ENCODE peak calls at places on chromosome 1, in nine cellular contexts. M is epithelial cell of esophagus; U is AML-193; W is cardiac fibroblast; Z is type B pancreatic cell; C is activated T-helper 1 cell treated with anti-CD3 and anti-CD28 coated beads, Interleukin-12 subunit alpha, Interleukin-12 subunit beta, Interleukin-2, Interleukin-4 antibody, amounts not matched to agents 30 ng/mL and 10 ng/mL and 1 ng/mL, durations not matched to agents 14 hours and 24 hours and 36 hours; P is NCI-H748 treated with DMSO at 0.1 percent for 48 hours; B is NCI-H2171; I is hepatocyte. H is an unnamed sample.
A peak's percentile ranks its signal among the peaks of the same experiment; 100 is the strongest.

GRCh38 chr1:233597489-233597901 is 16.4 kb upstream of the KCNK1 start:
- DNase-seq in Z (no peak), P (no peak), B (no peak), C (no peak), U (no peak), I (no peak), M (peak; percentile 47), W (peak; percentile 5), H (peak; percentile 60)

GRCh38 chr1:159916240-159917051 is 8.9 kb downstream of the TAGLN2 start:
- DNase-seq in I (peak; percentile 80), P (no peak), C (no peak), B (no peak), M (peak; percentile 92), U (no peak), Z (no peak), W (peak; percentile 75), H (no peak)

GRCh38 chr1:169906938-169907337 is 13.2 kb upstream of the SCYL3 start:
- DNase-seq in P (no peak), W (peak; percentile 85), U (no peak), Z (no peak), M (no peak), C (no peak), B (no peak), I (no peak), H (no peak)

GRCh38 chr1:15507278-15507677 is 16.7 kb downstream of the CASP9 start:
- DNase-seq in B (no peak), W (no peak), U (no peak), Z (no peak), C (no peak), M (no peak), I (no peak), P (no peak), H (no peak)

GRCh38 chr1:187605736-187606135 is 777.0 kb downstream of the PLA2G4A start:
- DNase-seq in U (no peak), P (no peak), B (no peak), Z (no peak), W (no peak), C (no peak), I (no peak), M (peak; percentile 11), H (no peak)

GRCh38 chr1:171984262-171984661 is 143.0 kb downstream of the DNM3 start:
- DNase-seq in Z (no peak), B (no peak), U (no peak), C (no peak), M (no peak), P (no peak), I (no peak), W (no peak), H (no peak)

GRCh38 chr1:2084306-2084705 is 34.1 kb downstream of the PRKCZ start:
- DNase-seq in Z (no peak), P (no peak), C (no peak), U (no peak), I (no peak), B (no peak), M (no peak), W (no peak), H (no peak)

GRCh38 chr1:93907718-93908117 is 1.5 kb downstream of the GCLM start:
- DNase-seq in W (peak; percentile 58), I (peak; percentile 26), M (peak; percentile 30), C (no peak), B (no peak), U (peak; percentile 2), Z (no peak), P (no peak), H (no peak)

GRCh38 chr1:165623624-165624023 is 7.4 kb upstream of the MGST3 start:
- DNase-seq in C (no peak), I (no peak), Z (no peak), W (no peak), P (no peak), U (no peak), M (no peak), B (no peak), H (no peak)

GRCh38 chr1:78360584-78360983 is 130.2 kb upstream of the PTGFR start:
- DNase-seq in W (no peak), C (no peak), Z (no peak), B (no peak), U (no peak), P (no peak), I (no peak), M (peak; percentile 20), H (no peak)

GRCh38 chr1:173914366-173914871 is 2.7 kb downstream of the SERPINC1 start:
- DNase-seq in P (peak; percentile 2), Z (no peak), M (peak; percentile 54), C (no peak), I (peak; percentile 21), B (no peak), U (peak; percentile 11), W (peak; percentile 52), H (no peak)

GRCh38 chr1:152566681-152567080 is at the start of gene LCE3E:
- DNase-seq in U (no peak), M (peak; percentile 98), P (no peak), I (no peak), C (no peak), W (no peak), Z (no peak), B (no peak), H (no peak)